ENCODE peak calls at places on chromosomes 1 and 21, in six cellular contexts. One of them, this sample, is unnamed.

GRCh38 chr1:94863919-94864318 is 43.8 kb downstream of the SLC44A3 start:
- DNase-seq in NCI-H460: peak; percentile 73
- DNase-seq in HCT116: peak; percentile 78
- DNase-seq in WTC11: no peak
- DNase-seq in AG09319: peak; percentile 76
- DNase-seq in T47D: no peak
- DNase-seq in this sample: no peak

GRCh38 chr1:236119935-236120484 is 22.3 kb upstream of the GPR137B start:
- DNase-seq in NCI-H460: no peak
- DNase-seq in HCT116: no peak
- DNase-seq in WTC11: no peak
- DNase-seq in AG09319: no peak
- DNase-seq in T47D: no peak
- DNase-seq in this sample: no peak

GRCh38 chr1:178727014-178727895 is 2.2 kb downstream of the RALGPS2 start:
- DNase-seq in NCI-H460: no peak
- DNase-seq in HCT116: no peak
- DNase-seq in WTC11: no peak
- DNase-seq in AG09319: no peak
- DNase-seq in T47D: no peak
- DNase-seq in this sample: no peak

GRCh38 chr1:10693497-10694273 is 102.8 kb downstream of the CASZ1 start:
- DNase-seq in NCI-H460: no peak
- DNase-seq in HCT116: no peak
- DNase-seq in WTC11: peak; percentile 50
- DNase-seq in AG09319: no peak
- DNase-seq in T47D: no peak
- DNase-seq in this sample: peak; percentile 33

GRCh38 chr1:119187416-119187815 is 47.0 kb upstream of the WARS2 start:
- DNase-seq in NCI-H460: no peak
- DNase-seq in HCT116: no peak
- DNase-seq in WTC11: no peak
- DNase-seq in AG09319: no peak
- DNase-seq in T47D: no peak
- DNase-seq in this sample: no peak

GRCh38 chr1:3539707-3540425 is 71.4 kb downstream of the MEGF6 start:
- DNase-seq in NCI-H460: no peak
- DNase-seq in HCT116: no peak
- DNase-seq in WTC11: no peak
- DNase-seq in AG09319: no peak
- DNase-seq in T47D: no peak
- DNase-seq in this sample: no peak

GRCh38 chr21:15141236-15141970 is 76.6 kb upstream of the NRIP1 start:
- DNase-seq in NCI-H460: no peak
- DNase-seq in HCT116: no peak
- DNase-seq in WTC11: no peak
- DNase-seq in AG09319: no peak
- DNase-seq in T47D: no peak
- DNase-seq in this sample: no peak

GRCh38 chr1:79539001-79539400 is 532.5 kb upstream of the ADGRL4 start:
- DNase-seq in NCI-H460: no peak
- DNase-seq in HCT116: no peak
- DNase-seq in WTC11: no peak
- DNase-seq in AG09319: no peak
- DNase-seq in T47D: no peak
- DNase-seq in this sample: no peak

GRCh38 chr1:66981679-66982078 is 56.9 kb downstream of the MIER1 start:
- DNase-seq in NCI-H460: no peak
- DNase-seq in HCT116: no peak
- DNase-seq in WTC11: no peak
- DNase-seq in AG09319: no peak
- DNase-seq in T47D: no peak
- DNase-seq in this sample: peak; percentile 64

GRCh38 chr21:37915941-37916794 is at the start of gene KCNJ6:
- DNase-seq in NCI-H460: peak; percentile 34
- DNase-seq in HCT116: no peak
- DNase-seq in WTC11: peak; percentile 87
- DNase-seq in AG09319: no peak
- DNase-seq in T47D: no peak
- DNase-seq in this sample: no peak

GRCh38 chr1:93905734-93906133 is 3.5 kb downstream of the GCLM start:
- DNase-seq in NCI-H460: no peak
- DNase-seq in HCT116: no peak
- DNase-seq in WTC11: no peak
- DNase-seq in AG09319: no peak
- DNase-seq in T47D: no peak
- DNase-seq in this sample: no peak

GRCh38 chr1:70360321-70360720 is 5.8 kb upstream of the ANKRD13C start:
- DNase-seq in NCI-H460: no peak
- DNase-seq in HCT116: no peak
- DNase-seq in WTC11: no peak
- DNase-seq in AG09319: no peak
- DNase-seq in T47D: no peak
- DNase-seq in this sample: no peak

GRCh38 chr1:8397511-8397910 is 79.6 kb downstream of the SLC45A1 start:
- DNase-seq in NCI-H460: no peak
- DNase-seq in HCT116: no peak
- DNase-seq in WTC11: no peak
- DNase-seq in AG09319: no peak
- DNase-seq in T47D: no peak
- DNase-seq in this sample: no peak

GRCh38 chr1:208110296-208110695 is 133.9 kb downstream of the PLXNA2 start:
- DNase-seq in NCI-H460: no peak
- DNase-seq in HCT116: no peak
- DNase-seq in WTC11: no peak
- DNase-seq in AG09319: no peak
- DNase-seq in T47D: no peak
- DNase-seq in this sample: no peak

GRCh38 chr1:17059391-17060128 is 5.7 kb upstream of the SDHB start:
- DNase-seq in NCI-H460: peak; percentile 56
- DNase-seq in HCT116: peak; percentile 59
- DNase-seq in WTC11: peak; percentile 83
- DNase-seq in AG09319: peak; percentile 46
- DNase-seq in T47D: peak; percentile 46
- DNase-seq in this sample: no peak

GRCh38 chr1:197464039-197464438 is 196.0 kb downstream of the CRB1 start:
- DNase-seq in NCI-H460: peak; percentile 73
- DNase-seq in HCT116: no peak
- DNase-seq in WTC11: no peak
- DNase-seq in AG09319: no peak
- DNase-seq in T47D: no peak
- DNase-seq in this sample: no peak

GRCh38 chr1:94335950-94336349 is 82.2 kb upstream of the ABCD3 start:
- DNase-seq in NCI-H460: peak; percentile 84
- DNase-seq in HCT116: peak; percentile 93
- DNase-seq in WTC11: peak; percentile 48
- DNase-seq in AG09319: peak; percentile 88
- DNase-seq in T47D: no peak
- DNase-seq in this sample: no peak

GRCh38 chr1:172400073-172400737 is 20.3 kb upstream of the C1orf105 start:
- DNase-seq in NCI-H460: no peak
- DNase-seq in HCT116: no peak
- DNase-seq in WTC11: no peak
- DNase-seq in AG09319: no peak
- DNase-seq in T47D: no peak
- DNase-seq in this sample: no peak

GRCh38 chr1:47611992-47612391 is 174.1 kb downstream of the FOXD2 start:
- DNase-seq in NCI-H460: no peak
- DNase-seq in HCT116: no peak
- DNase-seq in WTC11: no peak
- DNase-seq in AG09319: no peak
- DNase-seq in T47D: no peak
- DNase-seq in this sample: no peak

GRCh38 chr1:94317790-94318188 is 80.4 kb upstream of the ARHGAP29 start:
- DNase-seq in NCI-H460: no peak
- DNase-seq in HCT116: no peak
- DNase-seq in WTC11: no peak
- DNase-seq in AG09319: no peak
- DNase-seq in T47D: no peak
- DNase-seq in this sample: no peak

GRCh38 chr1:229922249-229922648 is 144.8 kb upstream of the GALNT2 start:
- DNase-seq in NCI-H460: no peak
- DNase-seq in HCT116: no peak
- DNase-seq in WTC11: no peak
- DNase-seq in AG09319: no peak
- DNase-seq in T47D: no peak
- DNase-seq in this sample: no peak

GRCh38 chr1:29986986-29987385 is 736.4 kb downstream of the MATN1 start:
- DNase-seq in NCI-H460: no peak
- DNase-seq in HCT116: no peak
- DNase-seq in WTC11: no peak
- DNase-seq in AG09319: no peak
- DNase-seq in T47D: no peak
- DNase-seq in this sample: no peak

GRCh38 chr1:94646151-94646643 is 104.6 kb upstream of the F3 start:
- DNase-seq in NCI-H460: no peak
- DNase-seq in HCT116: no peak
- DNase-seq in WTC11: no peak
- DNase-seq in AG09319: peak; percentile 67
- DNase-seq in T47D: no peak
- DNase-seq in this sample: no peak

GRCh38 chr1:110914676-110915075 is 41.7 kb downstream of the CD53 start:
- DNase-seq in NCI-H460: no peak
- DNase-seq in HCT116: no peak
- DNase-seq in WTC11: no peak
- DNase-seq in AG09319: no peak
- DNase-seq in T47D: no peak
- DNase-seq in this sample: no peak

GRCh38 chr1:110829955-110830553 is 42.9 kb upstream of the CD53 start:
- DNase-seq in NCI-H460: peak; percentile 34
- DNase-seq in HCT116: peak; percentile 45
- DNase-seq in WTC11: peak; percentile 16
- DNase-seq in AG09319: no peak
- DNase-seq in T47D: peak; percentile 1
- DNase-seq in this sample: peak; percentile 8

GRCh38 chr1:7567376-7567775 is 203.7 kb upstream of the VAMP3 start:
- DNase-seq in NCI-H460: no peak
- DNase-seq in HCT116: no peak
- DNase-seq in WTC11: no peak
- DNase-seq in AG09319: no peak
- DNase-seq in T47D: no peak
- DNase-seq in this sample: no peak

GRCh38 chr1:30523055-30524020 is 200.0 kb downstream of the MATN1 start:
- DNase-seq in NCI-H460: no peak
- DNase-seq in HCT116: peak; percentile 24
- DNase-seq in WTC11: no peak
- DNase-seq in AG09319: no peak
- DNase-seq in T47D: no peak
- DNase-seq in this sample: no peak

GRCh38 chr1:183622884-183623785 is 12.4 kb downstream of the ARPC5 start:
- DNase-seq in NCI-H460: peak; percentile 83
- DNase-seq in HCT116: peak; percentile 51
- DNase-seq in WTC11: peak; percentile 58
- DNase-seq in AG09319: no peak
- DNase-seq in T47D: peak; percentile 33
- DNase-seq in this sample: peak; percentile 39

GRCh38 chr1:168135982-168136708 is 585 bp downstream of the GPR161 start:
- DNase-seq in NCI-H460: no peak
- DNase-seq in HCT116: no peak
- DNase-seq in WTC11: peak; percentile 41
- DNase-seq in AG09319: no peak
- DNase-seq in T47D: peak; percentile 21
- DNase-seq in this sample: no peak

GRCh38 chr1:62245201-62245600 is 50.6 kb downstream of the L1TD1 start:
- DNase-seq in NCI-H460: no peak
- DNase-seq in HCT116: no peak
- DNase-seq in WTC11: no peak
- DNase-seq in AG09319: no peak
- DNase-seq in T47D: no peak
- DNase-seq in this sample: no peak

GRCh38 chr1:147598631-147599361 is 57.5 kb downstream of the BCL9 start:
- DNase-seq in NCI-H460: no peak
- DNase-seq in HCT116: no peak
- DNase-seq in WTC11: peak; percentile 63
- DNase-seq in AG09319: no peak
- DNase-seq in T47D: peak; percentile 15
- DNase-seq in this sample: peak; percentile 38

GRCh38 chr1:60972841-60973364 is 109.5 kb upstream of the NFIA start:
- DNase-seq in NCI-H460: no peak
- DNase-seq in HCT116: no peak
- DNase-seq in WTC11: no peak
- DNase-seq in AG09319: no peak
- DNase-seq in T47D: no peak
- DNase-seq in this sample: no peak